ENCODE peak calls at places on chromosome 5, in nine cellular contexts. U is PC-9; Q is substantia nigra; W is hepatic stellate cell; E is ACHN; B is DND-41; J is stimulated activated CD4-positive, alpha-beta T cell treated with anti-CD3 and anti-CD28 coated beads, TNF-alpha, amount 100 ng/mL, for 24 hours; V is iPS-NIHi11; F is thyroid gland. C is an unnamed sample.

GRCh38 chr5:98173334-98173733 is 600.1 kb upstream of the RGMB start:
- DNase-seq in U (no peak), Q (no peak), W (peak), E (no peak), B (no peak), J (no peak), V (no peak), F (no peak), C (no peak)

GRCh38 chr5:59528226-59528862 is 365.2 kb downstream of the PDE4D start:
- DNase-seq in U (no peak), Q (no peak), W (no peak), E (no peak), B (no peak), J (no peak), V (no peak), F (no peak), C (no peak)

GRCh38 chr5:67361932-67362729 is 165.5 kb upstream of the CD180 start:
- DNase-seq in U (no peak), Q (no peak), W (no peak), E (no peak), B (no peak), J (no peak), V (no peak), F (no peak), C (no peak)

GRCh38 chr5:10460252-10460906 is 18.7 kb downstream of the ROPN1L start:
- DNase-seq in U (no peak), Q (no peak), W (no peak), E (no peak), B (no peak), J (no peak), V (peak), F (peak), C (no peak)

GRCh38 chr5:59506285-59506877 is 387.1 kb downstream of the PDE4D start:
- DNase-seq in U (no peak), Q (no peak), W (no peak), E (peak), B (no peak), J (no peak), V (no peak), F (no peak), C (peak)

GRCh38 chr5:128674837-128675446 is 136.9 kb upstream of the FBN2 start:
- DNase-seq in U (no peak), Q (no peak), W (peak), E (peak), B (peak), J (no peak), V (peak), F (peak), C (peak)

GRCh38 chr5:179023528-179024189 is at the start of gene ZNF879:
- DNase-seq in U (peak), Q (peak), W (peak), E (no peak), B (peak), J (peak), V (peak), F (peak), C (peak)

GRCh38 chr5:179319741-179320281 is 25.4 kb downstream of the ADAMTS2 start:
- DNase-seq in U (no peak), Q (no peak), W (peak), E (no peak), B (no peak), J (no peak), V (no peak), F (no peak), C (no peak)

GRCh38 chr5:54317511-54318260 is 7.3 kb upstream of the ARL15 start:
- DNase-seq in U (no peak), Q (no peak), W (no peak), E (no peak), B (no peak), J (no peak), V (no peak), F (peak), C (no peak)

GRCh38 chr5:154447074-154447725 is 1.4 kb downstream of the SAP30L start:
- DNase-seq in U (no peak), Q (no peak), W (no peak), E (no peak), B (no peak), J (no peak), V (peak), F (no peak), C (no peak)

GRCh38 chr5:116002116-116002906 is 30.0 kb upstream of the ARL14EPL start:
- DNase-seq in U (no peak), Q (no peak), W (peak), E (no peak), B (no peak), J (no peak), V (no peak), F (no peak), C (no peak)

GRCh38 chr5:91058575-91058974 is 324.5 kb downstream of the ARRDC3 start:
- DNase-seq in U (peak), Q (no peak), W (no peak), E (no peak), B (no peak), J (no peak), V (no peak), F (peak), C (no peak)

GRCh38 chr5:56169281-56169680 is 63.8 kb downstream of the ANKRD55 start:
- DNase-seq in U (no peak), Q (no peak), W (peak), E (no peak), B (no peak), J (no peak), V (no peak), F (no peak), C (no peak)

GRCh38 chr5:181217805-181218065 is 5.3 kb upstream of the TRIM41 start:
- DNase-seq in U (no peak), Q (no peak), W (no peak), E (no peak), B (no peak), J (no peak), V (no peak), F (peak), C (no peak)

GRCh38 chr5:8413975-8414374 is 545.0 kb downstream of the MTRR start:
- DNase-seq in U (peak), Q (no peak), W (no peak), E (no peak), B (no peak), J (no peak), V (no peak), F (no peak), C (no peak)

GRCh38 chr5:138508958-138509357 is 34.1 kb downstream of the ETF1 start:
- DNase-seq in U (no peak), Q (no peak), W (no peak), E (no peak), B (no peak), J (no peak), V (no peak), F (no peak), C (no peak)

GRCh38 chr5:82813951-82814350 is 263.2 kb downstream of the TMEM167A start:
- DNase-seq in U (no peak), Q (no peak), W (no peak), E (no peak), B (no peak), J (no peak), V (no peak), F (no peak), C (no peak)

GRCh38 chr5:118793091-118793490 is 195.3 kb downstream of the DTWD2 start:
- DNase-seq in U (no peak), Q (no peak), W (no peak), E (no peak), B (no peak), J (no peak), V (no peak), F (no peak), C (no peak)

GRCh38 chr5:125219710-125220109 is 473.3 kb upstream of the ZNF608 start:
- DNase-seq in U (no peak), Q (no peak), W (no peak), E (no peak), B (no peak), J (no peak), V (no peak), F (no peak), C (no peak)

GRCh38 chr5:4375640-4376039 is 764.5 kb upstream of the ADAMTS16 start:
- DNase-seq in U (no peak), Q (no peak), W (no peak), E (no peak), B (peak), J (no peak), V (no peak), F (no peak), C (no peak)

GRCh38 chr5:151911011-151911410 is 13.6 kb downstream of the GLRA1 start:
- DNase-seq in U (no peak), Q (no peak), W (no peak), E (no peak), B (no peak), J (no peak), V (no peak), F (no peak), C (peak)

GRCh38 chr5:35247645-35248034 is 17.4 kb upstream of the PRLR start:
- DNase-seq in U (no peak), Q (no peak), W (no peak), E (no peak), B (no peak), J (no peak), V (no peak), F (no peak), C (no peak)

GRCh38 chr5:71589903-71590302 is 2.8 kb downstream of the MCCC2 start:
- DNase-seq in U (no peak), Q (no peak), W (no peak), E (no peak), B (no peak), J (no peak), V (no peak), F (no peak), C (no peak)

GRCh38 chr5:55903121-55903701 is 52.1 kb downstream of the IL31RA start:
- DNase-seq in U (no peak), Q (no peak), W (no peak), E (no peak), B (no peak), J (peak), V (no peak), F (no peak), C (peak)

GRCh38 chr5:145484195-145484594 is 350.9 kb downstream of the PRELID2 start:
- DNase-seq in U (peak), Q (no peak), W (peak), E (peak), B (no peak), J (no peak), V (no peak), F (no peak), C (peak)

GRCh38 chr5:108753877-108754276 is 6.2 kb downstream of the FER start:
- DNase-seq in U (no peak), Q (no peak), W (no peak), E (peak), B (no peak), J (no peak), V (no peak), F (no peak), C (no peak)

GRCh38 chr5:81195334-81195929 is 37.7 kb upstream of the CKMT2 start:
- DNase-seq in U (no peak), Q (no peak), W (peak), E (no peak), B (no peak), J (no peak), V (no peak), F (no peak), C (no peak)

GRCh38 chr5:138837160-138837559 is 38.0 kb downstream of the LRRTM2 start:
- DNase-seq in U (no peak), Q (no peak), W (no peak), E (no peak), B (no peak), J (no peak), V (no peak), F (no peak), C (no peak)

GRCh38 chr5:10565785-10566506 is 2.1 kb downstream of the ANKRD33B start:
- DNase-seq in U (no peak), Q (no peak), W (no peak), E (no peak), B (peak), J (no peak), V (no peak), F (no peak), C (no peak)

GRCh38 chr5:142360607-142361120 is 35.8 kb upstream of the SPRY4 start:
- DNase-seq in U (peak), Q (no peak), W (no peak), E (peak), B (no peak), J (no peak), V (peak), F (no peak), C (peak)

GRCh38 chr5:29252390-29252789 is 1941.1 kb upstream of the CDH6 start:
- DNase-seq in U (no peak), Q (no peak), W (no peak), E (no peak), B (no peak), J (no peak), V (no peak), F (no peak), C (no peak)

GRCh38 chr5:84383816-84384603 is 670 bp downstream of the EDIL3 start:
- DNase-seq in U (peak), Q (peak), W (peak), E (peak), B (no peak), J (no peak), V (peak), F (no peak), C (no peak)

GRCh38 chr5:91499943-91500531 is 116.9 kb upstream of the ARRDC3 start:
- DNase-seq in U (peak), Q (no peak), W (peak), E (peak), B (no peak), J (no peak), V (peak), F (no peak), C (peak)

C was measured in SW480.